ENCODE peak calls at places on chromosome 20, in eight cellular contexts. W, B, J, O, P, A, L and M are unnamed samples.

GRCh38 chr20:36670665-36671357 is 24.8 kb upstream of the SLA2 start:
- DNase-seq in A (no peak), L (no peak), J (no peak), O (no peak), B (no peak), P (no peak), W (no peak), M (no peak)

GRCh38 chr20:63475209-63475608 is 2.8 kb upstream of the KCNQ2 start:
- DNase-seq in J (no peak), L (peak), B (no peak), P (peak), A (peak), W (peak), O (peak), M (no peak)

GRCh38 chr20:59145926-59146800 is 17.5 kb upstream of the ZNF831 start:
- DNase-seq in L (no peak), W (no peak), O (no peak), P (no peak), J (no peak), B (no peak), A (no peak), M (no peak)

GRCh38 chr20:22462975-22463914 is 121.1 kb downstream of the FOXA2 start:
- DNase-seq in O (no peak), L (peak), P (no peak), W (peak), A (no peak), B (no peak), J (no peak), M (no peak)

GRCh38 chr20:64229537-64230061 is 25.9 kb upstream of the PCMTD2 start:
- DNase-seq in P (no peak), O (no peak), B (no peak), W (no peak), A (no peak), L (no peak), J (no peak), M (no peak)

GRCh38 chr20:46119547-46119946 is 1.4 kb downstream of the CD40 start:
- DNase-seq in B (no peak), W (no peak), J (no peak), A (no peak), L (no peak), O (no peak), P (no peak), M (no peak)

GRCh38 chr20:23347791-23348190 is 2.8 kb upstream of the NXT1 start:
- DNase-seq in J (no peak), O (no peak), L (no peak), W (no peak), P (no peak), B (no peak), A (no peak), M (no peak)

GRCh38 chr20:46828471-46828870 is 66.2 kb upstream of the EYA2 start:
- DNase-seq in W (no peak), L (peak), O (peak), A (peak), P (peak), B (no peak), J (no peak), M (peak)

GRCh38 chr20:9884061-9884460 is 45.2 kb upstream of the PAK5 start:
- DNase-seq in O (no peak), B (peak), J (no peak), A (no peak), L (no peak), P (no peak), W (peak), M (no peak)

GRCh38 chr20:22204801-22205200 is 379.6 kb downstream of the FOXA2 start:
- DNase-seq in J (no peak), O (no peak), P (no peak), W (peak), B (no peak), A (no peak), L (no peak), M (no peak)

GRCh38 chr20:362271-363254 is 15.7 kb downstream of the NRSN2 start:
- DNase-seq in B (no peak), J (no peak), P (peak), O (peak), L (peak), A (peak), W (peak), M (no peak)

GRCh38 chr20:61044499-61044898 is 207.6 kb upstream of the CDH4 start:
- DNase-seq in B (peak), J (peak), W (peak), L (no peak), A (no peak), P (no peak), O (peak), M (no peak)

GRCh38 chr20:16346956-16347355 is 226.3 kb downstream of the KIF16B start:
- DNase-seq in A (no peak), L (no peak), B (no peak), O (no peak), J (no peak), W (no peak), P (no peak), M (no peak)

GRCh38 chr20:45441746-45442145 is 25.8 kb downstream of the PIGT start:
- DNase-seq in O (no peak), P (no peak), W (no peak), B (no peak), L (no peak), A (no peak), J (no peak), M (no peak)

GRCh38 chr20:29079769-29080690 is 2177.4 kb upstream of the DEFB115 start:
- DNase-seq in A (no peak), B (no peak), J (no peak), O (peak), P (no peak), W (peak), L (peak), M (peak)

GRCh38 chr20:47066484-47067270 is 172.0 kb downstream of the EYA2 start:
- DNase-seq in O (peak), B (no peak), L (no peak), A (peak), W (no peak), J (no peak), P (peak), M (no peak)

GRCh38 chr20:38435555-38435939 is 419 bp upstream of the SNHG17 start:
- DNase-seq in A (no peak), B (no peak), L (peak), P (peak), J (no peak), W (peak), O (peak), M (peak)